ENCODE peak calls at places on chromosomes 1 and 21, in four cellular contexts. W, U, K and Q are unnamed samples.

GRCh38 chr1:226627050-226627755 is 78.6 kb downstream of the STUM start:
- DNase-seq in W (no peak), U (no peak), K (no peak), Q (no peak)

GRCh38 chr1:227947678-227948492 is at the start of gene WNT9A:
- DNase-seq in W (peak), K (peak), U (peak), Q (peak)

GRCh38 chr1:238753205-238753720 is 633.1 kb upstream of the CHRM3 start:
- DNase-seq in U (peak), W (no peak), K (no peak), Q (no peak)

GRCh38 chr1:31627301-31627929 is 9.9 kb downstream of the HCRTR1 start:
- DNase-seq in U (peak), K (no peak), W (no peak), Q (no peak)

GRCh38 chr1:5394111-5394510 is 598.1 kb downstream of the NPHP4 start:
- DNase-seq in U (no peak), W (no peak), K (no peak), Q (no peak)

GRCh38 chr1:36174716-36175115 is 18.8 kb downstream of the MAP7D1 start:
- DNase-seq in W (no peak), U (no peak), K (no peak), Q (no peak)

GRCh38 chr1:105793541-105794146 is 1262.8 kb upstream of the PRMT6 start:
- DNase-seq in K (peak), W (peak), U (peak), Q (no peak)

GRCh38 chr21:44093761-44094160 is 13.4 kb upstream of the PWP2 start:
- DNase-seq in W (no peak), K (peak), U (no peak), Q (no peak)

GRCh38 chr1:234437423-234438171 is 41.4 kb downstream of the TARBP1 start:
- DNase-seq in W (no peak), U (no peak), K (no peak), Q (peak)

GRCh38 chr1:75989130-75989529 is 56.9 kb upstream of the ASB17 start:
- DNase-seq in K (no peak), U (no peak), W (no peak), Q (no peak)
- TF ChIP-seq EZH2 in K (no peak), U (no peak), W (no peak), Q (no peak)

GRCh38 chr21:45913886-45914285 is 67.7 kb upstream of the COL6A1 start:
- DNase-seq in U (no peak), K (no peak), W (no peak), Q (no peak)
- TF ChIP-seq EZH2 in U (no peak), K (no peak), W (no peak), Q (no peak)

GRCh38 chr1:217135987-217136894 is 413.0 kb upstream of the ESRRG start:
- DNase-seq in K (peak), W (no peak), U (no peak), Q (no peak)

GRCh38 chr1:217138173-217138838 is 415.1 kb upstream of the ESRRG start:
- DNase-seq in U (no peak), K (peak), W (no peak), Q (no peak)

GRCh38 chr1:217136895-217137205 is 413.6 kb upstream of the ESRRG start:
- DNase-seq in U (no peak), W (no peak), K (no peak), Q (no peak)

GRCh38 chr1:217138839-217139466 is 415.7 kb upstream of the ESRRG start:
- DNase-seq in U (no peak), K (peak), W (no peak), Q (no peak)

GRCh38 chr1:217137210-217137871 is 414.1 kb upstream of the ESRRG start:
- DNase-seq in W (no peak), K (peak), U (no peak), Q (no peak)
- TF ChIP-seq EZH2 in W (peak), K (peak), U (no peak), Q (peak)

DNA sequence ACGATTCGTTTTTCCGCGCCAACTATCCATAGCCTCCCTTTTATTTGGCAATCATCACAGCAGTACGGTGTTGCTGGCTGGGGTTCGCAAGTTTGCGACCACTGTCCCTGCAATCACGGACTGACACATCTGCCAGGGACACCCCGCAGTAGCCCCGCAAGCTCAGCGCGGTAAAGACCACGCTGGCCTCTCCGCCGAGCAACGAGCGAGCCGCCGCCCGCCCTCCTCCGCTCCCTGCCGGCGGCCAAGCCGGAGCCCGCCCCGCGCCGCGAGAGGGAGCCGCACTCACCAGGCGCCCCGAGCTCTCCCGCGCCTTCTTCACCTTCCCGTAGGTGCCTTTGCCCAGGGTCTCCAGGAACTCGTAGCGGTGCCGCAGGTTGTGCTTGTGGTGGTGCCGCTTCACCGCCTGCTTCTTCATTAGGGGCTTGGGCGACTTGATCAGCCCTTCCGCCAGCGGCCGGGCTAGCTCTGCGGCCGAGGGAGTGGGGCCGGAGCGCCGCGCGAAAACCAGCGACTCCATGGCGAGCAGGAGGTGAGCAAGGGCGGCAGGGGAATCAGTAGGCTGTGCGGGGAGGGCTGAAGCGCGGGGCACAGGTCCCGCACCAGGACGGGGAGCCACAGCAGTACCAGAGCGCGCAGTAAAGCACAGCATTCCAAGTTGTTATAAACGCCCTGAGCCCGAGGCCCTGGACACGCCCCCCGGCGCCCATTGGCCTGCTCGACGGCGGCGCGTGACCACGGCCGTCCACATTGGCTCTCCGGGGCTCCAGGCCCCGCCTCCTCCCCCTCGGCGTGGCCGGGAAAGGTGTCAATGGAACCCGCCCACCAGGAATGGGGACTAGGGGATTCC is at the start of gene NUAK2:
- DNase-seq in K (peak), U (peak), W (peak), Q (peak)
- TF ChIP-seq EZH2 in K (no peak), U (no peak), W (no peak), Q (no peak)

GRCh38 chr1:14923400-14924011 is 230.0 kb upstream of the TMEM51 start:
- DNase-seq in W (no peak), U (no peak), K (no peak), Q (no peak)
- TF ChIP-seq EZH2 in W (no peak), U (no peak), K (no peak), Q (no peak)